ENCODE peak calls at places on chromosomes 12 and 14, in five cellular contexts. U is bronchial epithelial cell, C is GM12865, A is left ventricle myocardium superior, D is sigmoid colon. L is an unnamed sample.
A peak's percentile ranks its signal among the peaks of the same experiment; 100 is the strongest.

GRCh38 chr12:2627343-2628191 is 167.2 kb upstream of the FKBP4 start:
- DNase-seq in C (no peak), A (no peak), U (no peak), D (no peak), L (no peak)

GRCh38 chr12:89468648-89469326 is 55.8 kb downstream of the GALNT4 start:
- DNase-seq in D (no peak), C (peak; percentile 56), U (no peak), A (no peak), L (no peak)

GRCh38 chr12:114636723-114637480 is 47.1 kb downstream of the TBX3 start:
- DNase-seq in D (no peak), U (peak; percentile 27), C (no peak), A (no peak), L (peak; percentile 36)

GRCh38 chr14:70008863-70009262 is 129.6 kb downstream of the SMOC1 start:
- DNase-seq in U (no peak), C (peak; percentile 25), D (no peak), A (no peak), L (no peak)

GRCh38 chr12:50992814-50993213 is 33.4 kb downstream of the SLC11A2 start:
- DNase-seq in A (peak; percentile 62), D (no peak), U (no peak), C (no peak), L (no peak)

GRCh38 chr14:54109521-54110120 is 153.0 kb upstream of the BMP4 start:
- DNase-seq in D (no peak), C (no peak), A (no peak), U (peak; percentile 54), L (no peak)

GRCh38 chr12:106074706-106075392 is 63.9 kb downstream of the NUAK1 start:
- DNase-seq in C (no peak), D (no peak), A (no peak), U (no peak), L (no peak)

GRCh38 chr12:46402451-46402850 is 29.9 kb upstream of the SLC38A2 start:
- DNase-seq in A (no peak), D (peak; percentile 76), U (no peak), C (no peak), L (peak; percentile 80)

GRCh38 chr12:55636853-55637252 is at the start of gene OR10P1:
- DNase-seq in U (no peak), A (no peak), C (no peak), D (no peak), L (no peak)

GRCh38 chr14:89926709-89927108 is 27.8 kb downstream of the EFCAB11 start:
- DNase-seq in C (no peak), A (no peak), U (peak; percentile 72), D (no peak), L (peak; percentile 17)

GRCh38 chr12:14171111-14171510 is 189.7 kb upstream of the GRIN2B start:
- DNase-seq in C (peak; percentile 71), A (no peak), D (no peak), U (no peak), L (no peak)

GRCh38 chr14:52825085-52825484 is 33.7 kb upstream of the GNPNAT1 start:
- DNase-seq in U (no peak), D (no peak), A (no peak), C (peak; percentile 63), L (no peak)

GRCh38 chr12:115421796-115422709 is 738.1 kb upstream of the TBX3 start:
- DNase-seq in A (no peak), U (no peak), C (no peak), D (no peak), L (no peak)

GRCh38 chr14:73783107-73783727 is 68.4 kb upstream of the PTGR2 start:
- DNase-seq in D (peak; percentile 64), A (no peak), C (peak; percentile 32), U (no peak), L (no peak)

GRCh38 chr12:28899951-28900350 is 249.1 kb upstream of the FAR2 start:
- DNase-seq in C (no peak), D (no peak), U (peak; percentile 95), A (no peak), L (peak; percentile 99)

GRCh38 chr12:25382311-25383106 is 131.8 kb upstream of the KRAS start:
- DNase-seq in D (no peak), A (no peak), C (no peak), U (no peak), L (no peak)

GRCh38 chr14:71183856-71184255 is 276.6 kb downstream of the PCNX1 start:
- DNase-seq in C (no peak), A (no peak), U (no peak), D (no peak), L (no peak)

GRCh38 chr14:67973415-67973814 is 153.8 kb downstream of the RAD51B start:
- DNase-seq in D (no peak), U (no peak), A (no peak), C (no peak), L (no peak)

GRCh38 chr12:89863332-89863938 is 154.8 kb upstream of the ATP2B1 start:
- DNase-seq in A (no peak), U (no peak), D (no peak), C (peak; percentile 89), L (no peak)

GRCh38 chr12:104751024-104751570 is 207.0 kb downstream of the SLC41A2 start:
- DNase-seq in D (no peak), C (no peak), U (no peak), A (no peak), L (no peak)

L was measured in PC-3.